ENCODE peak calls at places on chromosomes 4 and X, in eight cellular contexts. V is stimulated activated CD8-positive, alpha-beta memory T cell treated with anti-CD3 and anti-CD28 coated beads, Interleukin-15, amount 100 ng/mL, for 4 hours; T is astrocyte of the spinal cord; W is NCI-H524 treated with DMSO at 0.1 percent for 48 hours; Y is posterior cingulate gyrus; R is cardiac fibroblast; N is heart left ventricle; Q is Caki2. I is an unnamed sample.
A peak's percentile ranks its signal among the peaks of the same experiment; 100 is the strongest.

GRCh38 chr4:182273191-182273935 is 30.2 kb downstream of the TENM3 start:
- DNase-seq in Q (no peak), Y (no peak), V (no peak), R (no peak), T (no peak), N (no peak), W (no peak), I (no peak)

GRCh38 chr4:25938251-25939186 is 24.5 kb downstream of the SMIM20 start:
- DNase-seq in T (peak; percentile 51), Y (no peak), W (no peak), R (peak; percentile 98), Q (no peak), N (peak; percentile 65), V (no peak), I (peak; percentile 48)

GRCh38 chr4:134585972-134586371 is 384.4 kb upstream of the PABPC4L start:
- DNase-seq in N (no peak), Q (no peak), R (no peak), Y (no peak), V (no peak), T (no peak), W (no peak), I (no peak)

GRCh38 chr4:80918004-80918403 is 112.5 kb upstream of the BMP3 start:
- DNase-seq in Y (no peak), R (peak; percentile 6), W (no peak), T (no peak), V (no peak), Q (no peak), N (no peak), I (peak; percentile 43)

GRCh38 chr4:76787898-76788297 is 110.0 kb downstream of the SOWAHB start:
- DNase-seq in Q (no peak), Y (no peak), R (no peak), T (no peak), N (no peak), W (no peak), V (no peak), I (no peak)

GRCh38 chr4:8591114-8591513 is 1.5 kb upstream of the CPZ start:
- DNase-seq in Y (no peak), N (no peak), T (no peak), R (no peak), V (no peak), W (no peak), Q (no peak), I (no peak)

GRCh38 chr4:152486414-152487389 is 49.2 kb downstream of the FBXW7 start:
- DNase-seq in Y (no peak), W (no peak), T (no peak), V (no peak), R (no peak), Q (peak; percentile 21), N (no peak), I (peak; percentile 55)

GRCh38 chr4:40843696-40844095 is 93.9 kb downstream of the NSUN7 start:
- DNase-seq in T (no peak), V (no peak), N (no peak), Y (no peak), R (no peak), W (no peak), Q (no peak), I (no peak)

GRCh38 chr4:164221631-164222030 is 532.3 kb upstream of the SMIM31 start:
- DNase-seq in W (no peak), Q (no peak), T (peak; percentile 28), Y (no peak), N (no peak), R (peak; percentile 9), V (no peak), I (no peak)

GRCh38 chrX:151711787-151712186 is 4.0 kb upstream of the FATE1 start:
- DNase-seq in Q (no peak), V (no peak), T (no peak), N (peak; percentile 39), W (no peak), R (no peak), Y (no peak), I (no peak)

GRCh38 chr4:141646969-141647368 is 10.6 kb downstream of the IL15 start:
- DNase-seq in W (no peak), R (peak; percentile 67), V (no peak), Y (no peak), T (no peak), Q (no peak), N (no peak), I (no peak)

GRCh38 chrX:55489315-55490009 is at the start of gene USP51:
- DNase-seq in T (peak; percentile 18), W (no peak), V (no peak), N (peak; percentile 50), Q (no peak), R (peak; percentile 8), Y (peak; percentile 19), I (peak; percentile 66)

GRCh38 chr4:14867847-14868246 is 134.4 kb upstream of the CPEB2 start:
- DNase-seq in W (peak; percentile 28), R (no peak), N (no peak), T (no peak), V (no peak), Y (no peak), Q (no peak), I (no peak)

GRCh38 chrX:72306851-72307645 is 1.3 kb upstream of the CITED1 start:
- DNase-seq in Y (peak; percentile 42), W (peak; percentile 76), T (peak; percentile 73), R (peak; percentile 63), N (peak; percentile 40), Q (peak; percentile 47), V (no peak), I (peak; percentile 66)

GRCh38 chr4:183136880-183137279 is 37.8 kb downstream of the WWC2 start:
- DNase-seq in Q (no peak), V (no peak), W (no peak), N (no peak), R (peak; percentile 47), Y (no peak), T (no peak), I (no peak)

GRCh38 chr4:74376888-74377483 is 12.0 kb downstream of the EREG start:
- DNase-seq in N (no peak), R (peak; percentile 89), V (no peak), Y (no peak), Q (peak; percentile 50), W (no peak), T (peak; percentile 76), I (peak; percentile 82)

I was measured in fibroblast of villous mesenchyme.